ENCODE peak calls at places on chromosomes 4 and X, in four cellular contexts. X is CD8-positive, alpha-beta T cell; D is hepatocyte; O is body of pancreas. V is an unnamed sample.
A peak's percentile ranks its signal among the peaks of the same experiment; 100 is the strongest.

GRCh38 chr4:101973331-101973730 is 182.8 kb downstream of the BANK1 start:
- DNase-seq in X (no peak), D (no peak), O (no peak), V (no peak)

GRCh38 chrX:117510453-117510852 is 606.2 kb downstream of the KLHL13 start:
- DNase-seq in X (no peak), D (peak; percentile 21), O (no peak), V (peak; percentile 41)

GRCh38 chr4:8364848-8365350 is 75.6 kb downstream of the ACOX3 start:
- DNase-seq in X (no peak), D (no peak), O (no peak), V (no peak)

GRCh38 chrX:113580486-113580885 is 739.9 kb upstream of the AMOT start:
- DNase-seq in X (no peak), D (no peak), O (no peak), V (no peak)

GRCh38 chrX:104641176-104641575 is 75.2 kb downstream of the IL1RAPL2 start:
- DNase-seq in X (no peak), D (no peak), O (no peak), V (no peak)

GRCh38 chr4:19382993-19383392 is 868.7 kb upstream of the SLIT2 start:
- DNase-seq in X (no peak), D (no peak), O (no peak), V (no peak)

GRCh38 chrX:153469811-153470410 is 465 bp downstream of the HAUS7 start:
- DNase-seq in X (peak; percentile 25), D (peak; percentile 38), O (no peak), V (peak; percentile 66)

GRCh38 chr4:56506110-56506705 is 617 bp downstream of the ARL9 start:
- DNase-seq in X (no peak), D (peak; percentile 10), O (no peak), V (peak; percentile 65)

GRCh38 chr4:25860586-25861421 is 2.0 kb downstream of the SEL1L3 start:
- DNase-seq in X (no peak), D (peak; percentile 26), O (peak; percentile 14), V (no peak)

GRCh38 chr4:184375027-184375426 is 99.3 kb downstream of the IRF2 start:
- DNase-seq in X (no peak), D (no peak), O (no peak), V (no peak)

GRCh38 chrX:69277961-69278795 is 112.9 kb upstream of the PJA1 start:
- DNase-seq in X (no peak), D (no peak), O (no peak), V (peak; percentile 77)

GRCh38 chrX:29453333-29453732 is 762.0 kb upstream of the MAGEB2 start:
- DNase-seq in X (no peak), D (no peak), O (no peak), V (no peak)

GRCh38 chrX:24215282-24215681 is 65.8 kb downstream of the ZFX start:
- DNase-seq in X (no peak), D (no peak), O (no peak), V (no peak)

GRCh38 chr4:81166431-81166830 is 48.6 kb downstream of the PRKG2 start:
- DNase-seq in X (no peak), D (no peak), O (no peak), V (no peak)

GRCh38 chr4:71009796-71010588 is 16.5 kb downstream of the DCK start:
- DNase-seq in X (no peak), D (peak; percentile 12), O (no peak), V (peak; percentile 31)

GRCh38 chr4:83212041-83212851 is 72.4 kb downstream of the COQ2 start:
- DNase-seq in X (peak; percentile 85), D (peak; percentile 22), O (peak; percentile 47), V (no peak)

GRCh38 chrX:43809463-43809862 is 72.8 kb downstream of the MAOB start:
- DNase-seq in X (no peak), D (no peak), O (no peak), V (no peak)

GRCh38 chr4:151197258-151197657 is 79.7 kb upstream of the PRSS48 start:
- DNase-seq in X (no peak), D (no peak), O (no peak), V (no peak)

GRCh38 chr4:38113551-38113950 is 153.4 kb downstream of the PTTG2 start:
- DNase-seq in X (no peak), D (no peak), O (no peak), V (no peak)

GRCh38 chr4:89836897-89837384 is at the start of gene SNCA:
- DNase-seq in X (peak; percentile 21), D (peak; percentile 74), O (peak; percentile 59), V (peak; percentile 88)

GRCh38 chr4:176359590-176359989 is 39.8 kb downstream of the SPCS3 start:
- DNase-seq in X (no peak), D (no peak), O (no peak), V (no peak)

GRCh38 chrX:47706575-47706974 is 47.6 kb upstream of the UXT start:
- DNase-seq in X (no peak), D (no peak), O (no peak), V (no peak)

GRCh38 chr4:165873298-165874071 is 448 bp downstream of the TLL1 start:
- DNase-seq in X (no peak), D (peak; percentile 55), O (peak; percentile 60), V (peak; percentile 78)

GRCh38 chr4:1723131-1723801 is 1.9 kb downstream of the TACC3 start:
- DNase-seq in X (peak; percentile 83), D (no peak), O (no peak), V (no peak)
- H3K36me3 ChIP-seq in X (peaks cover 13% of the 10 kb centered on the region), D (no peaks in the 10 kb centered on the region), O (no peaks in the 10 kb centered on the region), V (no peaks in the 10 kb centered on the region)

GRCh38 chrX:71103110-71103983 is 3.2 kb downstream of the CXorf65 start:
- DNase-seq in X (peak; percentile 69), D (peak; percentile 45), O (peak; percentile 14), V (peak; percentile 48)
- H3K4me3 ChIP-seq in X (peak overlapping the region; percentile 31), D (no peak overlapping the region), O (no peak overlapping the region), V (no peak overlapping the region)

DNA sequence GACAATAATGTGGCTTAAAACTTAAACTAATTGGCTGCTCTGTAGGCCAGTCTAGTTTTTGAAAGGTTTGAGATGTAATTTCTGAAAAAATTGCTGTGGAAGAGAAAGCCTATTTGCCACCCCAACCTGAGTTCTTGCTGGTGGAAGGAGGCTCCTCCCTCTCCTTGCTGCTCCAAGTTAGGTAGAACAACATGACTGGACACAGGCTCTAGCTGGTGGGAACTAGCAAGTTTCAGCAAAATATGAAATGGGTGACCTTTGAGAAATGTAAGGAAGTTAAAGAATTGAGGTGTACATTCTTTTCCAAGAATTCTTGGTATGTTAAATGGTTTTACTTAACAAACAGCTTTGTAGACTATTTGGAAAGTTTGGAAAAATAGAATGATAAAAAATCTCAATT is 8.0 kb downstream of the RPL34 start:
- DNase-seq in X (no peak), D (no peak), O (no peak), V (no peak)
- H3K36me3 ChIP-seq in X (peaks cover 24% of the 10 kb centered on the region), D (peaks cover 26% of the 10 kb centered on the region), O (peaks cover 33% of the 10 kb centered on the region), V (peaks cover 30% of the 10 kb centered on the region)

GRCh38 chr4:185597532-185598188 is 62.4 kb upstream of the PDLIM3 start:
- DNase-seq in X (peak; percentile 63), D (peak; percentile 82), O (peak; percentile 82), V (peak; percentile 73)
- H3K4me3 ChIP-seq in X (no peak overlapping the region), D (no peak overlapping the region), O (no peak overlapping the region), V (no peak overlapping the region)

V was measured in neural progenitor cell.